ENCODE peak calls at places on chromosomes 2 and 18, in eight cellular contexts. F, W, D, V, C, L, J and P are unnamed samples.

GRCh38 chr2:127103243-127104165 is 3.5 kb downstream of the BIN1 start:
- DNase-seq in W (no peak), J (no peak), L (no peak), V (no peak), C (no peak), F (no peak), D (no peak), P (no peak)

GRCh38 chr2:122868626-122869275 is 1113.3 kb downstream of the TSN start:
- DNase-seq in D (no peak), L (no peak), C (no peak), F (no peak), W (peak; percentile 60), V (no peak), J (no peak), P (no peak)

GRCh38 chr2:238601433-238602222 is 174.9 kb downstream of the ASB1 start:
- DNase-seq in F (peak; percentile 75), V (no peak), D (no peak), W (peak; percentile 92), J (no peak), L (no peak), C (peak; percentile 93), P (no peak)

GRCh38 chr2:118902279-118903028 is 39.5 kb upstream of the MARCO start:
- DNase-seq in F (no peak), L (no peak), V (no peak), J (no peak), D (no peak), C (no peak), W (no peak), P (no peak)

GRCh38 chr2:215828528-215829184 is 184.7 kb downstream of the MREG start:
- DNase-seq in C (peak; percentile 86), V (peak; percentile 33), F (peak; percentile 54), J (peak; percentile 58), W (peak; percentile 86), D (no peak), L (peak; percentile 75), P (peak; percentile 56)

GRCh38 chr2:56474412-56475158 is 290.8 kb downstream of the CCDC85A start:
- DNase-seq in W (peak; percentile 54), F (no peak), D (no peak), J (no peak), V (no peak), L (no peak), C (peak; percentile 43), P (no peak)

GRCh38 chr2:129499747-129500146 is 479.7 kb upstream of the RAB6C start:
- DNase-seq in J (no peak), D (no peak), L (no peak), W (peak; percentile 0), F (no peak), C (peak; percentile 5), V (no peak), P (no peak)

GRCh38 chr18:24187049-24187448 is 48.2 kb downstream of the CABYR start:
- DNase-seq in W (no peak), F (no peak), V (no peak), L (no peak), C (no peak), J (no peak), D (no peak), P (no peak)

GRCh38 chr2:191318729-191319078 is 73.5 kb downstream of the MYO1B start:
- DNase-seq in F (peak; percentile 78), V (no peak), W (peak; percentile 67), D (no peak), L (no peak), J (no peak), C (peak; percentile 78), P (no peak)

GRCh38 chr2:42067521-42067920 is 19.7 kb downstream of the PKDCC start:
- DNase-seq in D (no peak), V (no peak), J (no peak), C (no peak), F (no peak), L (no peak), W (no peak), P (no peak)

GRCh38 chr2:108184421-108184820 is 55.3 kb upstream of the SULT1C3 start:
- DNase-seq in L (no peak), V (peak; percentile 9), D (no peak), W (peak; percentile 21), C (peak; percentile 50), F (no peak), J (peak; percentile 17), P (peak; percentile 7)

GRCh38 chr2:28231110-28231621 is 161.5 kb upstream of the FOSL2 start:
- DNase-seq in D (peak; percentile 22), F (peak; percentile 70), V (no peak), L (no peak), J (no peak), W (peak; percentile 60), C (peak; percentile 68), P (no peak)

GRCh38 chr2:202133556-202134245 is 60.6 kb downstream of the KIAA2012 start:
- DNase-seq in W (no peak), J (no peak), D (no peak), L (no peak), V (no peak), F (no peak), C (peak; percentile 39), P (no peak)

GRCh38 chr18:77342736-77343135 is 93.1 kb downstream of the GALR1 start:
- DNase-seq in L (no peak), V (no peak), C (no peak), D (no peak), F (no peak), J (no peak), W (no peak), P (no peak)

GRCh38 chr2:123993728-123994323 is 31.3 kb upstream of the CNTNAP5 start:
- DNase-seq in L (no peak), J (peak; percentile 63), W (peak; percentile 55), C (peak; percentile 62), D (no peak), V (peak; percentile 12), F (no peak), P (peak; percentile 23)

GRCh38 chr2:56013475-56013874 is 89.9 kb upstream of the EFEMP1 start:
- DNase-seq in V (no peak), J (no peak), C (no peak), L (no peak), W (no peak), D (no peak), F (no peak), P (no peak)

GRCh38 chr18:50944245-50944917 is 23.5 kb upstream of the ELAC1 start:
- DNase-seq in W (no peak), C (peak; percentile 15), F (no peak), J (no peak), L (no peak), D (no peak), V (no peak), P (no peak)

GRCh38 chr2:152609174-152609573 is 108.1 kb downstream of the PRPF40A start:
- DNase-seq in C (no peak), D (no peak), V (no peak), L (no peak), W (peak; percentile 31), J (no peak), F (no peak), P (no peak)

GRCh38 chr2:218853766-218854165 is 5.8 kb upstream of the WNT6 start:
- DNase-seq in F (no peak), D (no peak), J (no peak), L (no peak), W (peak; percentile 38), C (peak; percentile 24), V (no peak), P (no peak)

DNA sequence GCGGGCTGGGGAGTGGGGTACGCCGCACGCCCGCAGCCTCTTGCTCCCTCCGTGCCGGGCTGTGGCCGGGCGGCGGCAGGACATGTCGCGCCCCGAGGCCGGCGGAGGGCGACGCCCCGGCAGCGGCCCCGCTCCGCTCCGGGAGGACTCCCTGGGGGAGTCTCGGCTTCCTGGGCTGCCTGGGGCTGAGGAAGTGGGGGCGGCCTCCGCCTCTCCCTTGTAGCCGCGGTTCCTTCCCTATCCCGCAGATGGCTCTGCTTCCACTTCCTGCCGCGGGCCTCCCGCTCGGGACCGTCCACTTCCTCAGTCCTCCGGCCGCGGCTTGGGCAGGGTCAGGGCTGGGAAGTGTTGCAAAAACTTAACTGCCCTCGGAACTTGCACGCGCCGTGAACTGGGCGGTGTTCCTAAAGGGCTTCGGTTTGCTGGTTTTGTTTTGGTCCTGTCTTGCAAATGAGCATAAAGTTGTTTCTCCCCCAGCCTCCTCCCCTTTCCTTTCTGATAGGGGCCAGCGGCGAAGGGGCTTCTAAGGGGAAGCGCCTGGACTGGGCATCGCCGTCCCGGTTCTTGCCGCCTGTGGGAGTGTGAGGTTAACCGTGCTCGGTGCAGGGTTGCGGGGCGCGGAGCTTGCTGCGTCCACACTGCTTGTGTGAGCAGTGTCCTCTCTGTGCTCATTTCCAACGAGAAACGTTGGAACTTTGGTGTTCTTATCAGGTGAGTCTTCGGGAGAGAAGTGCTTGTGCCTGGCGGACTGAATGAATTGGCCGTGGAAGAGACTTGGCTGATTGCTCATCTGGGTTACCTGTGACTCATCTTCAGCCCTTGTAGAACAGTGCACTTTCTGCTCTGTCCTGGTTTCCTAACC is 600 bp downstream of the RALB start:
- DNase-seq in C (peak; percentile 77), F (peak; percentile 78), W (peak; percentile 79), V (peak; percentile 47), L (peak; percentile 94), D (peak; percentile 88), J (peak; percentile 75), P (no peak)
- TF ChIP-seq CTCF in C (peak; percentile 36), F (peak; percentile 23), W (peak; percentile 37), V (peak; percentile 49), L (peak; percentile 51), D (peak; percentile 65), J (no peak), P (peak; percentile 14)

GRCh38 chr2:174634130-174635014 is 36.8 kb upstream of the WIPF1 start:
- DNase-seq in F (no peak), L (peak; percentile 66), W (no peak), V (peak; percentile 38), C (no peak), J (no peak), D (no peak), P (peak; percentile 53)
- TF ChIP-seq CTCF in F (no peak), L (no peak), W (no peak), V (peak; percentile 46), C (no peak), J (no peak), D (no peak), P (peak; percentile 22)

DNA sequence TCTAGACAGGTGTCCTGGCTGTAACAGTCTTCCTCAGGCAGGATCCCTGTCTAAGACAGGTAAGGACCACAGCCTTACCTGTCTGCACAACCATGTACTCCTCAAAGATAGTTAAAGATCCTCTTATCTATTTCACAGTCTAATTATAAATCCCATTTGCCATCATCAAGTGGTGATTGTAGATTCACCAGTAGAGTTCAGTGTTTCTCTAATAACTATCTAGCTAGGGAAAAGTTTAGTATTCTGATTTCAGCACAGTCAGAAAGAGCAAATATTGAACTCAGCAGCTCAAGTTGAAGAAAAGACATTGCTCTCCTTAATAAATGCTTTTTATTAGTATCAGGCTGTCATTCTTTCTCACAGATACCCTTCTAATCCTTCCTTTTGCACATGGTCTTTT is 1305.5 kb upstream of the NXPH2 start:
- DNase-seq in V (no peak), L (no peak), F (no peak), J (no peak), D (no peak), C (no peak), W (peak; percentile 20), P (no peak)
- TF ChIP-seq CTCF in V (no peak), L (no peak), F (no peak), J (no peak), D (peak; percentile 21), C (no peak), W (peak; percentile 27), P (no peak)

GRCh38 chr18:66819235-66819634 is 215.3 kb upstream of the CDH19 start:
- DNase-seq in C (no peak), W (no peak), F (no peak), V (no peak), J (no peak), D (no peak), L (no peak), P (no peak)
- TF ChIP-seq CTCF in C (peak; percentile 6), W (peak; percentile 15), F (no peak), V (no peak), J (peak; percentile 54), D (no peak), L (no peak), P (no peak)